ENCODE peak calls at places on chromosomes 7 and 10, in six cellular contexts. T is GM23338; L is CD4-positive, alpha-beta T cell; M is SK-N-SH; G is colonic mucosa; R is tibial nerve. X is an unnamed sample.

GRCh38 chr10:133127291-133128125 is 32.5 kb upstream of the KNDC1 start:
- DNase-seq in T (peak), L (peak), M (peak), G (peak), R (no peak), X (no peak)

GRCh38 chr10:29862926-29863614 is 196.3 kb downstream of the JCAD start:
- DNase-seq in T (no peak), L (no peak), M (no peak), G (no peak), R (no peak), X (no peak)

GRCh38 chr7:69708857-69709256 is 110.6 kb downstream of the AUTS2 start:
- DNase-seq in T (no peak), L (no peak), M (no peak), G (no peak), R (no peak), X (no peak)

GRCh38 chr10:126959431-126959830 is 54.2 kb downstream of the DOCK1 start:
- DNase-seq in T (no peak), L (no peak), M (no peak), G (no peak), R (no peak), X (no peak)

GRCh38 chr7:116224492-116225098 is 14.3 kb downstream of the TES start:
- DNase-seq in T (no peak), L (no peak), M (no peak), G (no peak), R (no peak), X (no peak)

GRCh38 chr7:82511542-82511941 is 68.0 kb upstream of the CACNA2D1 start:
- DNase-seq in T (no peak), L (no peak), M (no peak), G (no peak), R (no peak), X (no peak)

GRCh38 chr7:23547662-23548061 is 15.9 kb upstream of the TRA2A start:
- DNase-seq in T (no peak), L (no peak), M (no peak), G (no peak), R (no peak), X (no peak)

GRCh38 chr7:73978681-73979563 is 49.1 kb upstream of the ELN start:
- DNase-seq in T (peak), L (no peak), M (peak), G (peak), R (peak), X (no peak)

GRCh38 chr10:119498889-119499864 is 43.3 kb downstream of the RGS10 start:
- DNase-seq in T (no peak), L (no peak), M (no peak), G (no peak), R (no peak), X (no peak)

GRCh38 chr7:44075296-44076075 is 6.8 kb downstream of the POLM start:
- DNase-seq in T (no peak), L (no peak), M (no peak), G (no peak), R (no peak), X (no peak)

GRCh38 chr7:30863694-30864011 is 48.0 kb upstream of the AQP1 start:
- DNase-seq in T (no peak), L (no peak), M (no peak), G (no peak), R (no peak), X (no peak)

GRCh38 chr7:38303866-38304265 is 30.4 kb upstream of the TARP start:
- DNase-seq in T (no peak), L (no peak), M (no peak), G (no peak), R (no peak), X (no peak)

GRCh38 chr7:81776972-81777371 is 7.1 kb upstream of the HGF start:
- DNase-seq in T (peak), L (no peak), M (no peak), G (no peak), R (no peak), X (no peak)

GRCh38 chr10:131757285-131758058 is 143.3 kb upstream of the PPP2R2D start:
- DNase-seq in T (no peak), L (no peak), M (no peak), G (no peak), R (no peak), X (no peak)

GRCh38 chr10:31158000-31158658 is 126.5 kb upstream of the ZNF438 start:
- DNase-seq in T (no peak), L (no peak), M (no peak), G (no peak), R (no peak), X (no peak)
- H3K27ac ChIP-seq in T (no peak), L (no peak), M (peak), G (peak), R (peak), X (no peak)

GRCh38 chr7:6171532-6172330 is 100.7 kb downstream of the CYTH3 start:
- DNase-seq in T (peak), L (no peak), M (no peak), G (no peak), R (no peak), X (no peak)

GRCh38 chr7:6172331-6173295 is 99.8 kb downstream of the CYTH3 start:
- DNase-seq in T (no peak), L (no peak), M (peak), G (no peak), R (no peak), X (no peak)

GRCh38 chr7:6179620-6180343 is 92.6 kb downstream of the CYTH3 start:
- DNase-seq in T (no peak), L (no peak), M (no peak), G (no peak), R (no peak), X (no peak)

GRCh38 chr7:6178273-6179029 is 94.0 kb downstream of the CYTH3 start:
- DNase-seq in T (no peak), L (no peak), M (no peak), G (no peak), R (no peak), X (no peak)

GRCh38 chr7:6175642-6176041 is 96.8 kb downstream of the CYTH3 start:
- DNase-seq in T (no peak), L (no peak), M (no peak), G (no peak), R (no peak), X (no peak)
- H3K27ac ChIP-seq in T (no peak), L (no peak), M (no peak), G (no peak), R (no peak), X (no peak)

GRCh38 chr10:86413046-86413728 is 46.6 kb upstream of the GRID1 start:
- DNase-seq in T (no peak), L (no peak), M (no peak), G (no peak), R (no peak), X (no peak)
- H3K27ac ChIP-seq in T (no peak), L (peak), M (peak), G (no peak), R (no peak), X (no peak)

DNA sequence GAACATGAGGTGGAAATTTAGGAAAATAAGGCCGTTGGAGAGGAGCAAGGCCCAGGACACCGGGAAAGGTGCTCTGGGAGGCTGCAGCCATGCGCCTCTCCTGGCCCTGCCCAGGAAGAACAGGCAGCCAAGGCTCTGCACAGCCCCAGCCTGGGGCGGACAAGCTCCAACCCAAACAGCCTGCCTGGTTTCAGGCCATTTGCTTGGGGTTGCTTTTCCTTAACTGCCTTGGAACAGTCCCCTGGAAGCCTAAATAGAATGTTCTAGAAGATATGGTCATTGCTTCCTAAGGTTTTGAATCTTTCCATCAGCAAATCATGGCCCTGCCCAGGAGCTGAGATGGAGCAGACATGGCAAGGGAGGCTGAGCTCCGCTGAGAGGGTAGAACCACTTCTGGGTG is 11.0 kb downstream of the VSTM4 start:
- DNase-seq in T (no peak), L (no peak), M (no peak), G (no peak), R (no peak), X (no peak)
- H3K27ac ChIP-seq in T (no peak), L (no peak), M (no peak), G (no peak), R (no peak), X (no peak)

GRCh38 chr7:110677405-110677804 is 413.5 kb upstream of the LRRN3 start:
- DNase-seq in T (no peak), L (no peak), M (no peak), G (no peak), R (no peak), X (no peak)

GRCh38 chr7:110676785-110677184 is 414.1 kb upstream of the LRRN3 start:
- DNase-seq in T (no peak), L (no peak), M (no peak), G (no peak), R (no peak), X (no peak)

GRCh38 chr7:110675383-110676103 is 415.4 kb upstream of the LRRN3 start:
- DNase-seq in T (no peak), L (no peak), M (no peak), G (no peak), R (no peak), X (no peak)

GRCh38 chr7:110669410-110669809 is 421.5 kb upstream of the LRRN3 start:
- DNase-seq in T (no peak), L (no peak), M (no peak), G (no peak), R (no peak), X (no peak)

DNA sequence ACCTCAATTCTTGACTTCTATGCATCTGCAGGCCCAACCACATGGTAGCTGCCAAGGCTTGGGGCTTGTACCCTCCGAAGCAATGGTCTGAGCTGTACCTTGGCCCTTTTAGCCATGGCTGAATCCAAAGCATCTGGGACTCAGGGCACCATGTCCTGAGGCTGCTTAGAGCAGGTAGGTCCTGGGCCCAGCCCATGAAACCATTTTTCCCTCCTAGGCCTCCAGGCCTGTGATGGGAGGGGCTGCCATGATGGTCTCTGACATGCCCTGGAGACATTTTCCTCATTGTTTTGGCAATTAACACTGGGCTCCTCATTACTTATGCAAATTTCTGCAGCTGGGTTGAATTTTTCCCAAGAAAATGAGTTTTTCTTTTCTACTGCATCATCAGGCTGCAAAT is 417.8 kb upstream of the LRRN3 start:
- DNase-seq in T (no peak), L (no peak), M (no peak), G (no peak), R (no peak), X (no peak)
- H3K27ac ChIP-seq in T (no peak), L (no peak), M (no peak), G (no peak), R (no peak), X (no peak)

GRCh38 chr7:21912931-21913780 is 32.5 kb downstream of the CDCA7L start:
- DNase-seq in T (no peak), L (no peak), M (no peak), G (no peak), R (no peak), X (no peak)

GRCh38 chr7:21910253-21910652 is 35.4 kb downstream of the CDCA7L start:
- DNase-seq in T (no peak), L (no peak), M (no peak), G (no peak), R (no peak), X (no peak)

GRCh38 chr7:21911341-21911875 is 34.3 kb downstream of the CDCA7L start:
- DNase-seq in T (no peak), L (no peak), M (no peak), G (no peak), R (no peak), X (no peak)

GRCh38 chr7:21914671-21915070 is 31.0 kb downstream of the CDCA7L start:
- DNase-seq in T (no peak), L (no peak), M (no peak), G (no peak), R (no peak), X (no peak)

GRCh38 chr7:21912305-21912704 is 33.4 kb downstream of the CDCA7L start:
- DNase-seq in T (no peak), L (no peak), M (no peak), G (no peak), R (no peak), X (no peak)
- H3K27ac ChIP-seq in T (no peak), L (no peak), M (no peak), G (no peak), R (no peak), X (no peak)

GRCh38 chr10:34612938-34613337 is 202.2 kb downstream of the PARD3 start:
- DNase-seq in T (no peak), L (no peak), M (no peak), G (no peak), R (no peak), X (no peak)
- H3K27ac ChIP-seq in T (no peak), L (no peak), M (no peak), G (no peak), R (no peak), X (no peak)

GRCh38 chr10:86265236-86265876 is 101.2 kb downstream of the GRID1 start:
- DNase-seq in T (no peak), L (no peak), M (peak), G (no peak), R (no peak), X (no peak)
- H3K27ac ChIP-seq in T (no peak), L (no peak), M (no peak), G (no peak), R (no peak), X (peak)

DNA sequence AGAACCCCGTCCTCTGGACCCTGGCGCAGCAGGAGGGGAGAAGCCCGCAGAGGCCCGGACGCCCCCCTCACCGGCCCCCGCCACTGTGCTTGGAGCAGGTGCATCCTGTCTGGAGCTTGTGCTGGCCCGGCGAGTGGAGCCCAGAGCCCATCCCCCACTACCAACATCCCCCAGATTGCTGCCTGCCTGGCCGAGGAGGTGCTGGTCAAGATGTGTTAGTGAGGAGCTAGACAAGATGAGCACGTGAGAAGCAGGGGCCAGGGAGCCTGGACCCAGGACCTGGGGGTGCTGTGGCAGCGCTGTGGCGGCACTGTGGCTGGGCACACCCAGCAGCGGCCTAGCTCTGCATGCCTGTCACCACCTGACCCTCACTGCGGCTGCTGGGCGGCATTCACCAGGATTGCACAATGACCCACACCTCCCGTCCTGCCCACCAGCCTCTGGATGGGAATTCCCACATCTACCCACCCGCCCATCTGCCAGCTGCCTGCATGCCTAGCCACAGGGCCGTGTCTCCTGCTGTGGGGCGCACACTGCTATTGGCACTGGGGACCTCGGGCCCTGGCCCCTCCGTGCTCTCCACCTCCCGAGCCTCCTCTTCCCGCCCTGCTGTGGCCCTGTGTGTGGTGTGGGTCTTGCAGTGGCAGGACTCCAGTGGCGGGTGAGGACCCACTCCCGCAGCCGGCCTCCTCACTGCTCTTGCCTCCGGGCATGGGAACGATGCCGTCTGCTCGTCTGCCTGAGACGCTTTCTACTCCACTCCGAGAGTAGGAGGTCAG is 11.8 kb downstream of the GPR146 start:
- DNase-seq in T (no peak), L (no peak), M (peak), G (no peak), R (no peak), X (no peak)
- H3K27ac ChIP-seq in T (no peak), L (no peak), M (no peak), G (no peak), R (peak), X (peak)

X was measured in substantia nigra.